ENCODE peak calls at places on chromosomes 6 and 20, in four cellular contexts. I is K562, N is WTC11, M is HepG2. J is an unnamed sample.

GRCh38 chr20:57148266-57148665 is 118.2 kb downstream of the BMP7 start:
- DNase-seq in M (no peak), I (no peak), N (no peak), J (no peak)

GRCh38 chr6:166957087-166957804 is 896 bp upstream of the RNASET2 start:
- DNase-seq in I (peak), N (peak), M (peak), J (no peak)

GRCh38 chr6:46917002-46917401 is 4.7 kb downstream of the ADGRF5 start:
- DNase-seq in M (no peak), N (no peak), I (no peak), J (no peak)

GRCh38 chr6:39068391-39068790 is 19.8 kb downstream of the GLP1R start:
- DNase-seq in N (no peak), I (no peak), M (no peak), J (no peak)

GRCh38 chr6:144262470-144263369 is 22.4 kb upstream of the UTRN start:
- DNase-seq in N (peak), M (no peak), I (no peak), J (no peak)

GRCh38 chr20:13870349-13870748 is 85.5 kb downstream of the NDUFAF5 start:
- DNase-seq in I (no peak), M (peak), N (peak), J (no peak)

GRCh38 chr20:63102720-63103375 is 96.1 kb upstream of the BHLHE23 start:
- DNase-seq in M (no peak), N (peak), I (no peak), J (no peak)

GRCh38 chr6:31690231-31691077 is 9.6 kb upstream of the LY6G5C start:
- DNase-seq in I (peak), M (no peak), N (no peak), J (no peak)

GRCh38 chr6:168053957-168054471 is 25.0 kb downstream of the FRMD1 start:
- DNase-seq in I (no peak), N (no peak), M (no peak), J (no peak)

GRCh38 chr6:53513056-53513455 is 31.8 kb downstream of the GCLC start:
- DNase-seq in M (no peak), I (no peak), N (no peak), J (no peak)

GRCh38 chr6:77332915-77333623 is 130.2 kb downstream of the HTR1B start:
- DNase-seq in M (no peak), N (no peak), I (no peak), J (no peak)

GRCh38 chr6:42279144-42279781 is 61.6 kb upstream of the MRPS10 start:
- DNase-seq in M (no peak), I (no peak), N (no peak), J (no peak)

GRCh38 chr20:58875111-58875510 is 22.6 kb downstream of the GNAS start:
- DNase-seq in I (no peak), N (no peak), M (no peak), J (no peak)

GRCh38 chr6:167089243-167090142 is 33.4 kb upstream of the CCR6 start:
- DNase-seq in N (no peak), I (no peak), M (no peak), J (no peak)

GRCh38 chr20:11394145-11394833 is 523.4 kb upstream of the BTBD3 start:
- DNase-seq in I (no peak), N (no peak), M (no peak), J (no peak)

GRCh38 chr6:322940-323729 is 30.8 kb downstream of the DUSP22 start:
- DNase-seq in I (no peak), M (no peak), N (no peak), J (no peak)

GRCh38 chr6:14270925-14271791 is 153.6 kb downstream of the CD83 start:
- DNase-seq in I (peak), M (no peak), N (no peak), J (no peak)

GRCh38 chr6:25746968-25747367 is 7.6 kb upstream of the SLC17A4 start:
- DNase-seq in I (no peak), M (peak), N (no peak), J (no peak)
- TF ChIP-seq ATF3 in I (no peak), M (no peak), N (no peak), J (no peak)

GRCh38 chr20:17622851-17623508 is 53.1 kb downstream of the DSTN start:
- DNase-seq in M (no peak), I (no peak), N (peak), J (no peak)

GRCh38 chr20:17619351-17620093 is 49.6 kb downstream of the DSTN start:
- DNase-seq in N (peak), I (no peak), M (no peak), J (no peak)

GRCh38 chr20:17620371-17621228 is 50.7 kb downstream of the DSTN start:
- DNase-seq in M (no peak), N (peak), I (no peak), J (no peak)

GRCh38 chr20:17622086-17622850 is 52.4 kb downstream of the DSTN start:
- DNase-seq in I (no peak), N (peak), M (no peak), J (no peak)

DNA sequence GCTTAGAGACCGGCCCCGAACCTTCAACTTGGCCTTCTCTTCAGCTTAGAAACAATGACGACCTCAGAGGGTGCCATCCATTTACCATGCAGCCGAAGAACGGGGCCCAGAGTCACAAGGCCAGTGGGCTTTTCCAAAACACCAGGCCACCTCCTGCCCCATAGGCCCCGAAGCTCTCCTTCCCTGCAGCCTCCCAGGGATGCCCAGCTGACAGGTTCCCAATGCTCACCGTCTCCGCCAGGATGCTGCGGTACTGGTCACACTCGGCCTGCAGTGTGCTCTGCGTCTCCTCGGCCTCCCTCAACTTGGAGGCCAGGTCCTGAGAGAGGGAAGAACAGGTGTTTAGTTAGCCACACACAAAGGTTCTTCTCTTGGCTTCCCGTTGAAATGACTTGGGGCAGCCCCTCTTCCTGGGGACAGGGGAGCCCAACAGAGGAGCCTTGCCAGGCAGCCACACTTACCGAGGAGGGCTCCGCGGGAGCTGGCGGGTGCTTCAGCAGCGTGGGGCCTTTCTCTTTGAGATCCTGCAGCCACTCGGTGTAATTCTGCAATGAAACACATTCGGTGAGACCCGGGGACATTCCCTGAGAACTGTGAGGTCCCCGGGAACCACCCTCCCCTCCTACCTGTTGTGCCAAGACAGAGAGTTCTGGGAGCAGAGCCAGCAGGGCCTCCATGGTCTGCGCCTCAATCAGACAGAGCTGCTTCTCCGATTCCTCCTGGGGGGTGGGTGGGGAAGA is 51.5 kb downstream of the DSTN start:
- DNase-seq in I (no peak), M (no peak), N (peak), J (no peak)
- TF ChIP-seq JUN in I (no peak), M (no peak), N (no peak), J (no peak)

GRCh38 chr6:29995346-29995777 is 53.0 kb downstream of the HLA-A start:
- DNase-seq in M (no peak), N (no peak), I (no peak), J (no peak)

GRCh38 chr6:29989211-29989610 is 46.9 kb downstream of the HLA-A start:
- DNase-seq in I (no peak), M (no peak), N (no peak), J (no peak)

DNA sequence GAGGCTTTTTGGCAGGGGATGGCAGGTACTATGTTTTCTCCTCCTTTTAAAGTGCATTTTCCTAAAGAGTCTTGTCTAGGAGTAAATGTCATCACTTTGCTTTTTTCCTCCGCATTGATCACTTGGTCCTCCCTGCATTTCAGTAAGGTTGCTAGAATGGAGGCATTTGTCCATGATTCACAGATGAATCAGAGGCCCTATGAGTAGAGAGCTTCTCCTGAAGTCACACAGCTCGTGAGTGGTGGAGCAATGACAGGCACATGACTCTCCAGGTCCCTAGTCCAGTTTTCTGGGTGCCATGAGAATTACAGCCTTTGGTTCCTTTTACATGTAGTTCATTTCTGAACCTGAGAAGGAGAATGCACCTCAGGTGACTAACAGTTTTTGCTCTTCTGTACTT is 50.5 kb downstream of the HLA-A start:
- DNase-seq in I (no peak), M (no peak), N (no peak), J (no peak)
- TF ChIP-seq ATF3 in I (no peak), M (no peak), N (no peak), J (no peak)

DNA sequence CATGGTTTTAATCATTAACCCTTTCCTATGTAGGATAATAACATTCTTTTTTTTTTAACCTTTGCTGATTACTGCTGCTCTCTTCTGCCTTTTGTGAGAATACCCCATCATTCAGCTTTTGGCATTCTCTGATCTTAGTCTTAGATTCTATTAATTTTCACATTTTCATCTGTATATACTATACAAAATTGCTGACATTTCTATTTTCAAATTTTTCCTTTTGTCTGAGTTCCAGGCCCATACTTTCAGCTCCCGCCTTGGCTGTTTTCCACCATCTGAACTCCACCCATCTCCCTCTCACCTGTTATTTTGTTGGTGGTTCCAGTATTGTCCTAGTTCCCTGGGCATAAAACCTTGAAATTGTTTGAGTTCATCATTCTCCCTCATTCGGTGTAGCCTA is 59.2 kb downstream of the PKIB start:
- DNase-seq in I (no peak), M (no peak), N (no peak), J (no peak)
- TF ChIP-seq JUN in I (no peak), M (no peak), N (no peak), J (no peak)

GRCh38 chr20:50296450-50297375 is 106.1 kb downstream of the CEBPB start:
- DNase-seq in N (no peak), I (no peak), M (peak), J (no peak)
- TF ChIP-seq ATF3 in N (no peak), I (no peak), M (no peak), J (no peak)

GRCh38 chr6:44025226-44025625 is 102.0 kb downstream of the MRPL14 start:
- DNase-seq in I (no peak), M (no peak), N (no peak), J (no peak)
- TF ChIP-seq JUN in I (no peak), M (no peak), N (no peak), J (no peak)

DNA sequence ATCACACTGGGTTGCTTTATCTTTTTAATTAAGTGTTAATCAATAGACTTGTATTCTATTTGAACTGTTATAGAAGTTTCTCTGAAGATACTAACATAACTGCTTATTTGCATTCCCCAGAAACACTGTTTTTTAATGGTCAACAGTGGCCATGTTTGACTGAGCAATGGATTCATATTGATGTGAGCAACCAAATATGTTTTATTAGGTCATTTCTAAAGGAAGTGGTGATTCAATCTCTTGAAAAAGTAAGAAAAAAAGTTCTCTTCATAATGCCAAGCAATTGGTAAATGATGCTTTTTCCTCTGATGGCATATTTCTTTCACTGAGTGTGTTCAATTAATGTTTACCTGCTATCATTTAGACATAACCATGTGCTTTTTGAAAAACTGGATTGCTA is 593.0 kb upstream of the CITED2 start:
- DNase-seq in N (no peak), I (no peak), M (no peak), J (no peak)
- TF ChIP-seq ATF3 in N (no peak), I (no peak), M (no peak), J (no peak)

GRCh38 chr20:4100679-4101078 is 85.3 kb upstream of the RNF24 start:
- DNase-seq in I (no peak), M (no peak), N (no peak), J (no peak)
- TF ChIP-seq JUN in I (no peak), M (no peak), N (no peak), J (no peak)

GRCh38 chr20:34729416-34729815 is 25.3 kb downstream of the TP53INP2 start:
- DNase-seq in I (no peak), M (no peak), N (no peak), J (no peak)

GRCh38 chr20:34720266-34720665 is 16.1 kb downstream of the TP53INP2 start:
- DNase-seq in N (no peak), I (no peak), M (no peak), J (no peak)

DNA sequence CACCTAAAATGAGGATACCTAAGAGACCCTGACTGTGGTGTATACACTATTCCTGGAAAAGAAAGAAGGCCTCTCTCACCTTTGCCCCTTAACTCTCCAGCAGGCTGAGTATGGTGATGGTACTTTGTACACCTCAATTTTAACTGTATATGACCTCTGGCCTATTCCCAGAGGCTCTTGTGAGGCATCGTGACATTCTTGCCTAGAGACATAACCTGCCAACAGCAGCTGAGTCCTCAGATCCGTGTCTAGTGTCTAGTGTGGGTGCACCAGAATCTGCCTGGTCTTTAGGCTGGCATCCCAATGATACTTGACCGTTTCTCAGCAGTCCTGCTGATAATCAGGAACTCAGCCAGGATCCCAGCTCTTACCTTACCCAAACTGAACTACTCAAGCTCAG is 20.0 kb downstream of the TP53INP2 start:
- DNase-seq in N (no peak), I (no peak), M (no peak), J (no peak)
- TF ChIP-seq ATF3 in N (no peak), I (no peak), M (no peak), J (no peak)

GRCh38 chr6:136843210-136843609 is 20.8 kb downstream of the PEX7 start:
- DNase-seq in I (no peak), M (no peak), N (no peak), J (no peak)

GRCh38 chr6:136840612-136841011 is 18.2 kb downstream of the PEX7 start:
- DNase-seq in N (no peak), I (no peak), M (no peak), J (no peak)

DNA sequence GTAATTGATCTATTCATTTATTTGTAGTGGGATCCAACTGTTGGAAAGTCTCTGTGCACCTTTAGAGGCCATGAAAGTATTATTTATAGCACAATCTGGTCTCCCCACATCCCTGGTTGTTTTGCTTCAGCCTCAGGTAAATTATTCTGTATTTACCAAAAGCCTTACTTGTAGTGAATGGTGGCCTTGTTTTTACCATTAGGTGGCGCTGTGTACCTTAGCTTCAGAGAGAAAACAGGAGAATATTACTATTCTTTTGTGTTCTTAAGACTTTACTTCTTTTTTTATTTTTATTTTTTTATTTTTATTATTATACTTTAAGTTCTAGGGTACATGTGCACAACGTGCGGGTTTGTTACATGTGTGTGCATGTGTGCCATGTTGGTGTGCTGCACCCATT is 23.7 kb downstream of the PEX7 start:
- DNase-seq in N (peak), I (peak), M (peak), J (no peak)
- TF ChIP-seq JUN in N (no peak), I (no peak), M (no peak), J (no peak)

J was measured in H1.